ENCODE peak calls at places on chromosomes 11 and 22, in six cellular contexts. X is Calu3, Q is Caki2, Z is memory B cell, W is Right ventricle myocardium inferior, D is SK-N-MC. T is an unnamed sample.

GRCh38 chr11:73325036-73325981 is 17.2 kb downstream of the ARHGEF17 start:
- DNase-seq in Z (no peak), D (no peak), W (peak; percentile 58), Q (no peak), X (no peak), T (no peak)

GRCh38 chr22:29175312-29175835 is 30.3 kb upstream of the EMID1 start:
- DNase-seq in X (no peak), Z (no peak), Q (no peak), W (no peak), D (no peak), T (no peak)

GRCh38 chr11:133699071-133699470 is 146.2 kb downstream of the SPATA19 start:
- DNase-seq in D (no peak), Q (no peak), Z (no peak), X (no peak), W (no peak), T (no peak)

GRCh38 chr11:67300756-67301312 is 2.5 kb upstream of the SSH3 start:
- DNase-seq in X (no peak), W (peak; percentile 66), D (no peak), Q (no peak), Z (no peak), T (peak; percentile 42)

GRCh38 chr11:100830978-100831732 is 144.1 kb downstream of the ARHGAP42 start:
- DNase-seq in D (no peak), W (no peak), Q (peak; percentile 52), X (no peak), Z (no peak), T (no peak)

GRCh38 chr22:38109391-38110000 is 988 bp downstream of the BAIAP2L2 start:
- DNase-seq in W (peak; percentile 60), Q (peak; percentile 18), D (no peak), X (no peak), Z (no peak), T (peak; percentile 27)

GRCh38 chr11:61442616-61443015 is 12.7 kb downstream of the SDHAF2 start:
- DNase-seq in W (no peak), D (no peak), Z (no peak), X (no peak), Q (no peak), T (no peak)

GRCh38 chr22:36743591-36744412 is 32.1 kb downstream of the IFT27 start:
- DNase-seq in Q (no peak), X (no peak), Z (no peak), D (no peak), W (no peak), T (peak; percentile 19)

GRCh38 chr22:48488149-48488551 is 1339.5 kb downstream of the BRD1 start:
- DNase-seq in Z (no peak), D (no peak), Q (no peak), W (no peak), X (no peak), T (no peak)

GRCh38 chr22:27416553-27417427 is 384.8 kb downstream of the MN1 start:
- DNase-seq in Z (no peak), Q (peak; percentile 41), X (no peak), W (no peak), D (peak; percentile 53), T (no peak)

GRCh38 chr22:22911327-22912134 is 23.9 kb downstream of the IGLL5 start:
- DNase-seq in D (no peak), Q (no peak), W (no peak), Z (no peak), X (no peak), T (no peak)

GRCh38 chr11:5922749-5923426 is 19.2 kb upstream of the OR56A3 start:
- DNase-seq in Q (peak; percentile 56), D (no peak), X (no peak), Z (no peak), W (no peak), T (no peak)

T was measured in Caco-2.